ENCODE peak calls at places on chromosome 22, in five cellular contexts. V, T, A, O and W are unnamed samples.

GRCh38 chr22:41229730-41230398 is 10.9 kb downstream of the CHADL start:
- DNase-seq in V (no peak), T (no peak), A (no peak), O (no peak), W (no peak)

GRCh38 chr22:20803696-20804324 is 29.9 kb downstream of the SERPIND1 start:
- DNase-seq in V (peak; percentile 29), T (no peak), A (peak; percentile 36), O (peak; percentile 64), W (no peak)

GRCh38 chr22:42317691-42318547 is 47.5 kb upstream of the TCF20 start:
- DNase-seq in V (no peak), T (no peak), A (no peak), O (peak; percentile 79), W (no peak)

GRCh38 chr22:41672780-41673509 is 15.7 kb downstream of the SNU13 start:
- DNase-seq in V (no peak), T (no peak), A (no peak), O (no peak), W (no peak)

GRCh38 chr22:24827305-24827704 is 21.3 kb downstream of the SGSM1 start:
- DNase-seq in V (no peak), T (no peak), A (no peak), O (peak; percentile 79), W (no peak)

GRCh38 chr22:26718905-26719304 is 61.5 kb downstream of the MIAT start:
- DNase-seq in V (no peak), T (no peak), A (no peak), O (no peak), W (no peak)

GRCh38 chr22:48581821-48582469 is 1245.7 kb downstream of the BRD1 start:
- DNase-seq in V (no peak), T (no peak), A (no peak), O (no peak), W (no peak)

GRCh38 chr22:24554316-24555159 is at the start of gene GUCD1:
- DNase-seq in V (no peak), T (no peak), A (peak; percentile 18), O (peak; percentile 65), W (no peak)

GRCh38 chr22:42637555-42637954 is 2.8 kb downstream of the ATP5MGL start:
- DNase-seq in V (no peak), T (no peak), A (no peak), O (no peak), W (no peak)

GRCh38 chr22:27381552-27381951 is 420.0 kb downstream of the MN1 start:
- DNase-seq in V (no peak), T (no peak), A (no peak), O (no peak), W (no peak)

GRCh38 chr22:27295071-27295470 is 506.5 kb downstream of the MN1 start:
- DNase-seq in V (no peak), T (no peak), A (no peak), O (no peak), W (no peak)

GRCh38 chr22:48534395-48534958 is 1293.2 kb downstream of the BRD1 start:
- DNase-seq in V (no peak), T (no peak), A (no peak), O (no peak), W (no peak)

GRCh38 chr22:21936151-21936778 is 16.4 kb downstream of the PPM1F start:
- DNase-seq in V (no peak), T (no peak), A (no peak), O (peak; percentile 20), W (no peak)

GRCh38 chr22:48940988-48941902 is 886.4 kb downstream of the BRD1 start:
- DNase-seq in V (no peak), T (no peak), A (no peak), O (no peak), W (peak; percentile 21)

GRCh38 chr22:35510481-35510934 is 30.1 kb upstream of the RASD2 start:
- DNase-seq in V (no peak), T (no peak), A (no peak), O (no peak), W (no peak)

GRCh38 chr22:35264986-35265385 is 7.7 kb downstream of the HMGXB4 start:
- DNase-seq in V (no peak), T (no peak), A (no peak), O (no peak), W (no peak)

GRCh38 chr22:35023692-35024363 is 42.1 kb upstream of the ISX start:
- DNase-seq in V (peak; percentile 63), T (peak; percentile 64), A (peak; percentile 92), O (peak; percentile 91), W (peak; percentile 92)

GRCh38 chr22:17350292-17350691 is 19.0 kb upstream of the CECR2 start:
- DNase-seq in V (no peak), T (no peak), A (no peak), O (no peak), W (no peak)

GRCh38 chr22:42648368-42649260 is 578 bp downstream of the CYB5R3 start:
- DNase-seq in V (no peak), T (no peak), A (no peak), O (peak; percentile 90), W (no peak)

GRCh38 chr22:42990131-42990838 is 24.7 kb downstream of the PACSIN2 start:
- DNase-seq in V (no peak), T (no peak), A (no peak), O (no peak), W (no peak)

GRCh38 chr22:48333323-48333763 is 1494.3 kb downstream of the BRD1 start:
- DNase-seq in V (no peak), T (no peak), A (no peak), O (no peak), W (no peak)

GRCh38 chr22:27150530-27150909 is 493.1 kb downstream of the MIAT start:
- DNase-seq in V (no peak), T (no peak), A (no peak), O (no peak), W (no peak)

GRCh38 chr22:43343262-43343988 is at the start of gene SCUBE1:
- DNase-seq in V (no peak), T (no peak), A (peak; percentile 65), O (peak; percentile 66), W (peak; percentile 66)

GRCh38 chr22:46012182-46012880 is 35.4 kb upstream of the WNT7B start:
- DNase-seq in V (no peak), T (no peak), A (no peak), O (no peak), W (no peak)

GRCh38 chr22:46010951-46011626 is 34.1 kb upstream of the WNT7B start:
- DNase-seq in V (no peak), T (no peak), A (no peak), O (no peak), W (no peak)

GRCh38 chr22:46011627-46012181 is 34.7 kb upstream of the WNT7B start:
- DNase-seq in V (no peak), T (no peak), A (no peak), O (no peak), W (peak; percentile 11)

GRCh38 chr22:46012881-46013281 is 35.9 kb upstream of the WNT7B start:
- DNase-seq in V (no peak), T (no peak), A (no peak), O (no peak), W (no peak)

GRCh38 chr22:46013460-46014416 is 36.8 kb upstream of the WNT7B start:
- DNase-seq in V (peak; percentile 67), T (peak; percentile 86), A (peak; percentile 90), O (peak; percentile 95), W (peak; percentile 89)
- TF ChIP-seq CTCF in V (peak; percentile 72), T (no peak), A (peak; percentile 78), O (peak; percentile 88), W (peak; percentile 70)

GRCh38 chr22:19800761-19801244 is 40.2 kb downstream of the TBX1 start:
- DNase-seq in V (no peak), T (no peak), A (peak; percentile 20), O (no peak), W (no peak)

GRCh38 chr22:19800306-19800705 is 39.7 kb downstream of the TBX1 start:
- DNase-seq in V (no peak), T (no peak), A (no peak), O (no peak), W (no peak)

GRCh38 chr22:19802001-19802880 is 41.7 kb downstream of the TBX1 start:
- DNase-seq in V (no peak), T (no peak), A (no peak), O (no peak), W (no peak)

GRCh38 chr22:19802881-19803735 is 42.5 kb downstream of the TBX1 start:
- DNase-seq in V (no peak), T (no peak), A (no peak), O (no peak), W (no peak)

DNA sequence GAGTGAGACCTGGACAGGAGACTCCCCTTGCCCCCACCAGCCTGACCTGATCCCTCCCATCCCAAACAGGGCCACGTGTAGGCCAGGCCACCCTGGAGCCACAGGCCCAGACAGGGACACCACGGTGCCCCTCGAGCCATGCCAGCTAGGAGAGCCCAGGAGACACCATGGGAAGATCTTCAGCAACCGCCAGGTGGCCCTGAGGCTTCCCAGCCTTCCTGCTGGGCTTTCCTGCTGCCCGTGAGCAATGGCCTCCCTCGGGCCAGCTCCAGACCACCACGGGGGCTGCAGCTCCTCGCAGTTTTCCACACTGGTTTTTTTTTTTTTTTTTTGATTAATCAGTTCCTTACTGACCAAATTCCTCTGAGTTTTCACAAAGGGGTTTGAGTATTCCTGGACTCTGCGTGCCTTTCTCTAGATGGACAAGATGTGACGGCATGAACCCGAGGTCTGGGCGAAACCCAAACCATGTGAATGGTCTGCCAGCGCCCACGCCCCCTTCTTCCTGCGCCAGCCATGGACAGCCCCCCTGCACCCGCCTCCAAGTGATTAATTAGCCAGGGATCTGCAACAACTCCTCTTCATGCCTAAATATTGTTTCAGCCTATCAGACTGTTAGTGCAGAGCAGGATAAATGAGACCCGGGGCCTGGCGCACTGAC is 40.9 kb downstream of the TBX1 start:
- DNase-seq in V (no peak), T (no peak), A (no peak), O (no peak), W (no peak)
- TF ChIP-seq CTCF in V (no peak), T (no peak), A (no peak), O (no peak), W (no peak)

GRCh38 chr22:39656495-39657490 is 86.2 kb downstream of the CACNA1I start:
- DNase-seq in V (no peak), T (no peak), A (no peak), O (no peak), W (no peak)

GRCh38 chr22:39655736-39656285 is 85.3 kb downstream of the CACNA1I start:
- DNase-seq in V (no peak), T (no peak), A (no peak), O (no peak), W (no peak)

GRCh38 chr22:39653787-39654077 is 83.2 kb downstream of the CACNA1I start:
- DNase-seq in V (no peak), T (no peak), A (no peak), O (no peak), W (no peak)

GRCh38 chr22:39654527-39654926 is 84.0 kb downstream of the CACNA1I start:
- DNase-seq in V (no peak), T (no peak), A (no peak), O (no peak), W (no peak)

GRCh38 chr22:39654959-39655579 is 84.5 kb downstream of the CACNA1I start:
- DNase-seq in V (no peak), T (no peak), A (no peak), O (no peak), W (no peak)
- TF ChIP-seq CTCF in V (peak; percentile 73), T (no peak), A (peak; percentile 19), O (no peak), W (no peak)

DNA sequence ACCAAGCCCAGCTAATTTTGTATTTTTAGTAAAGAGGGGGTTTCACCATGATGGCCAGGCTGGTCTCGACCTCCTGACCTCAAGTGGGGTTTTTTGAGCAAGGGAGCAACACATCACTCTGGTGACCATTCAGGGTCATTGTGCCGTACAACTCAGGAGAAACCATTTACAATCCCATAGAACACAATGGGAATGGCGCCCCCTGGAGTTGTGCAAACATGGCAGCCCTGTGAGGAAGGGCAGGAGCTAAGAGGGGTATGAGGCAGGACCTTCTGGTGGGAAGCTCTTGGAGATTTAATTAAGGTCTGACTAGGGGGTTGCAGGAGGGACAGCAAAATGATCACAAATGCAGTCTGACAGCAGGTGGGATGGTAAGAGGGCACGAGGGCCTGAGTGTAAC is 9.2 kb upstream of the CSF2RB start:
- DNase-seq in V (no peak), T (no peak), A (no peak), O (no peak), W (no peak)
- TF ChIP-seq CTCF in V (peak; percentile 34), T (no peak), A (peak; percentile 36), O (no peak), W (no peak)